ENCODE peak calls at places on chromosomes 7 and 10, in eight cellular contexts. N is AG04450, R is left lung, F is thoracic aorta, U is uterus, V is AG10803, P is colonic mucosa, L is endodermal cell. E is an unnamed sample.

GRCh38 chr10:47361293-47361692 is 13.1 kb downstream of the RBP3 start:
- DNase-seq in P (peak; percentile 49), R (no peak), N (no peak), U (no peak), V (peak; percentile 15), F (no peak), L (peak; percentile 93), E (peak; percentile 49)

GRCh38 chr10:124465003-124465776 is 3.6 kb downstream of the LHPP start:
- DNase-seq in N (no peak), L (peak; percentile 47), U (no peak), P (peak; percentile 44), F (no peak), R (no peak), V (no peak), E (no peak)

GRCh38 chr10:109740436-109740835 is 182.9 kb downstream of the XPNPEP1 start:
- DNase-seq in V (no peak), R (no peak), F (no peak), N (no peak), U (no peak), P (no peak), L (no peak), E (no peak)

GRCh38 chr10:60144099-60144498 is 237.7 kb upstream of the CCDC6 start:
- DNase-seq in V (no peak), R (no peak), U (no peak), F (no peak), L (no peak), P (no peak), N (no peak), E (no peak)

GRCh38 chr7:129748710-129749109 is 137.2 kb downstream of the NRF1 start:
- DNase-seq in V (peak; percentile 43), U (no peak), N (no peak), F (no peak), L (no peak), P (no peak), R (no peak), E (peak; percentile 27)

GRCh38 chr7:54992876-54993490 is 25.8 kb upstream of the EGFR start:
- DNase-seq in N (no peak), R (no peak), U (no peak), P (no peak), V (peak; percentile 32), L (no peak), F (no peak), E (peak; percentile 31)

GRCh38 chr10:9437131-9437530 is 1382.6 kb downstream of the GATA3 start:
- DNase-seq in R (no peak), F (no peak), P (no peak), L (peak; percentile 46), U (no peak), N (peak; percentile 10), V (no peak), E (no peak)

GRCh38 chr10:89554433-89554832 is 19.0 kb upstream of the SLC16A12 start:
- DNase-seq in R (no peak), U (no peak), N (no peak), F (no peak), L (no peak), P (no peak), V (no peak), E (no peak)

GRCh38 chr10:69229565-69229886 is 9.4 kb downstream of the HKDC1 start:
- DNase-seq in V (no peak), N (no peak), U (no peak), R (no peak), P (no peak), L (no peak), F (no peak), E (no peak)

GRCh38 chr10:110278562-110278961 is 26.2 kb downstream of the SMNDC1 start:
- DNase-seq in V (no peak), L (no peak), R (no peak), U (no peak), P (no peak), F (no peak), N (no peak), E (no peak)

GRCh38 chr10:118745056-118745455 is 9.7 kb downstream of the CACUL1 start:
- DNase-seq in L (no peak), V (no peak), N (no peak), F (no peak), R (no peak), P (no peak), U (no peak), E (no peak)

GRCh38 chr10:19719320-19719719 is 96.9 kb upstream of the PLXDC2 start:
- DNase-seq in V (peak; percentile 88), U (no peak), R (no peak), N (peak; percentile 85), L (no peak), P (no peak), F (no peak), E (peak; percentile 51)

DNA sequence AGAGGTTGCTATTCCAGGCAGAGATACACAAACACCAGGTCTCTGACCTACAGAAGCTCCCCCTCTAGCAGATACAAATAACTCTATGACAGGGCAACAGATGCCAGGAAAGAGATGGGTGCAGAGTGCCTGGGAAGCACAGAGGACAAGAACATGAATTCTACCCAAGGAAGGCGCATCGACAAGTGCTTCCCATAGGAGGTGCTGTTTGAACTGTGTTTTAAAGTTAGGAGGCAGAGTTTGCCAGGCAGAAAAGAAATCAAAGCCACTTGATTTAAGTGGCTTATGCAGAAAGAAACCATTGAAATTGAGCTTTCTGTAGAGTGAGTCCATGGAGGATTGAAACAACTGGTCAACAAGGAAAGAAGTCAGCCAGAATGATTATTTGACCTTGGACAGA is 35.3 kb upstream of the EGR2 start:
- DNase-seq in U (no peak), V (no peak), F (no peak), P (no peak), L (peak; percentile 80), R (no peak), N (no peak), E (peak; percentile 36)
- TF ChIP-seq CTCF in U (no peak), V (no peak), F (no peak), P (no peak), L (peak; percentile 77), R (peak; percentile 24), N (peak; percentile 29), E (peak; percentile 31)

DNA sequence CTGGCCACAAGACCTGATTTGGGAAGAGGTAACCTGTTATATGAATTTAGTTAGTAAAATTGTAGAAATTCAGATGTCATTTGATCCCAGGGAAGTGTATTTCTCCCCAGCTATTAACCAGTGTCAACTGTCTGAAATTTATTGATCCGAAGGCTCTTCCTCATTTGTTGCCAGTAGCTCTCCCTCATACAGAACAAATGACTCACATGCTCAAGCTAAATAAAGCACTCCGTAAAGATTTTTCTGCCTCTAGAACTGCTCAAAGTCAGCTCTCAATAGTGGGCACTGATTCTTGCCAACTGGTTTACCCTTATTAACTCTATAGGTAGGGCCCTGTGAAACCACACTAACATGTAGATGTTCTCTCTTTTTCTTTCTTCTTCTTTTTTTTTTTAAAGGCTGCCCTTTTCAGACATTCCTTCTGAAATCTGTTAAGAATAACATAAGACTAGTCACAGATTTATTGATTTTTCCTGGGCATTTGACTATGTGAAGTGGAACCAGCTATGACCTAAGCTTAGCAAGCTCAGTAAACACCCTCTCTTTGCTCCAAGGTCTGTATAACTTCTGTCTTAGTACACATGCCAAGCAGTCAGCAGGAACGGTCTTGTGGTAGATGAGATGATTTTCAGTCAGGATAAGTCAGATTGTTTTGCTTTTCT is 21.8 kb downstream of the RPA3 start:
- DNase-seq in V (peak; percentile 63), L (no peak), F (no peak), N (no peak), P (no peak), R (no peak), U (no peak), E (no peak)
- H3K4me3 ChIP-seq in V (peak overlapping the region; percentile 3), L (no peak overlapping the region), F (peak overlapping the region; percentile 23), N (no peak overlapping the region), P (no peak overlapping the region), R (no peak overlapping the region), U (no peak overlapping the region), E (no peak overlapping the region)

GRCh38 chr10:71546220-71546619 is 149.5 kb downstream of the CDH23 start:
- DNase-seq in P (no peak), U (no peak), N (no peak), R (no peak), L (no peak), V (no peak), F (no peak), E (no peak)

GRCh38 chr10:71545001-71545400 is 148.3 kb downstream of the CDH23 start:
- DNase-seq in L (no peak), P (no peak), N (no peak), F (no peak), R (no peak), U (no peak), V (no peak), E (no peak)

GRCh38 chr10:71547841-71548493 is 151.2 kb downstream of the CDH23 start:
- DNase-seq in F (no peak), U (peak; percentile 68), P (no peak), V (peak; percentile 18), R (no peak), L (no peak), N (no peak), E (peak; percentile 64)

GRCh38 chr10:71547290-71547689 is 150.6 kb downstream of the CDH23 start:
- DNase-seq in U (no peak), N (no peak), V (no peak), L (no peak), P (no peak), F (no peak), R (no peak), E (no peak)

DNA sequence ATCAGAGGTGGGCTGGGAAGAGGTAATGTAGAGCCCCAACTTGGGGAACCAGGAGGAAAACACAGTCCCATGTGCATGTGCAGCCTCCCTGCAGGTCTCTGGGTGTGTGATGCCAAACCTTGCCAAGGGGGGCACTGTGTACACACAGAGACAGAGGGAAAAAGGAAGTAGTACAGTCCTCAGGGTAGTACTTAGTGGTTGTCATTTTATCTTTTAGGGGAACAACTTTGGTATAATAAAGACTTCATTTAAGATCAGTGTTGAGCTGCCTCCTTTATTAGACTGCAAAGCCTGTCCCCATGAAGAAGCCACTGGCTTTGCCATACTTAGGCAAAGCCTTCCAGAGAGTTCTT is 151.8 kb downstream of the CDH23 start:
- DNase-seq in V (no peak), U (no peak), R (no peak), F (no peak), L (peak; percentile 76), P (no peak), N (no peak), E (peak; percentile 18)
- TF ChIP-seq CTCF in V (peak; percentile 41), U (no peak), R (peak; percentile 56), F (no peak), L (peak; percentile 69), P (no peak), N (peak; percentile 43), E (peak; percentile 43)

DNA sequence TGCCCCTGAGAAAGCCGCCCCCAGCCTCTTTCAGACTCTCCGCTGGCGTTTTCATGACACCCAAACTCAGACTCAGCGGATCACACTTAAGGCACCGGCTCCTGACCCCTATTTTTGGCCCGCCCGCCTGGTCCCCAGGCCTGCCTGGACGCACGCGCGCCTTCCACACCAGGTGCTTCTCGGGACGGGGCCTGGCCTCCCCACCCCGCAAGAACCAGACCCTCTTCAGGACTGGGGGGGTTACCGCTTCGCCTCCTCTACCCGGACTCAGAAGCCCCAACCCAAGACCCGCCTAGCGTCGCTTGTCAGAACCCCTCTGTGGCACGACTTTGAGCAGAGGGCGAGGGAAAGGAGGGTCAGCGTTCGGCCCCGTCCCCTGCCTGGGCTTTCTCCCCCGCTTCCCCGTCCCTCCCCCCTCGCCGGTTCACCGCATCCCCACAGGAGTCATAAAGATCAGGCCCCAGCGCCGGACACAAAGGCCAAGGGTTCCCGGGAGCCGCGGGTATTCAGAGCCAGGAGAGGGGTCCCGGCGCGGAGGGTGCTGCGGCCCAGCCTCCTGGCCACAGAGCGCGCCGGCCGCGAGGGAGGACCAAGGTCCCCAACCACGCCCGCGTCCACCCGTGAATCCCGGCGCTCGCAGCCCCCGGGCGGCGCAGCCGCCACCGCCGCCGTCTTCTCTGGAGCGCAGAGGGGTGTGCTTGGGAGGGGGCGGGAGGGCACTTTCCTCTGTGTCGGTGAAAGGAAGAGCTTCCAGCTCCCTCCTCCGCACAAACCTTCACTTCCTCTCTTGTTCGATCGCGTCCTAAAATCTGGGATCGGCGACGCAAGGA is 351.9 kb downstream of the DNAJB6 start:
- DNase-seq in R (peak; percentile 67), P (no peak), L (peak; percentile 82), N (no peak), U (no peak), V (no peak), F (no peak), E (no peak)
- H3K4me3 ChIP-seq in R (no peak overlapping the region), P (no peak overlapping the region), L (no peak overlapping the region), N (no peak overlapping the region), U (no peak overlapping the region), V (no peak overlapping the region), F (no peak overlapping the region), E (no peak overlapping the region)